ENCODE peak calls at places on chromosome 18, in ten cellular contexts. One of them, this sample, is unnamed.

GRCh38 chr18:52499646-52500045 is 159.6 kb downstream of the DCC start:
- DNase-seq in dorsolateral prefrontal cortex: no peak
- DNase-seq in glutamatergic neuron: no peak
- DNase-seq in IMR-90: no peak
- DNase-seq in stomach: no peak
- DNase-seq in BJ: no peak
- DNase-seq in heart right ventricle: no peak
- DNase-seq in AG04450: no peak
- DNase-seq in SK-N-SH: no peak
- DNase-seq in MCF 10A: no peak
- DNase-seq in this sample: no peak

GRCh38 chr18:45951021-45951714 is 16.0 kb downstream of the EPG5 start:
- DNase-seq in dorsolateral prefrontal cortex: no peak
- DNase-seq in glutamatergic neuron: no peak
- DNase-seq in IMR-90: peak
- DNase-seq in stomach: no peak
- DNase-seq in BJ: peak
- DNase-seq in heart right ventricle: no peak
- DNase-seq in AG04450: peak
- DNase-seq in SK-N-SH: no peak
- DNase-seq in MCF 10A: peak
- DNase-seq in this sample: no peak

GRCh38 chr18:75216926-75217303 is 6.3 kb downstream of the TSHZ1 start:
- DNase-seq in dorsolateral prefrontal cortex: no peak
- DNase-seq in glutamatergic neuron: no peak
- DNase-seq in IMR-90: no peak
- DNase-seq in stomach: no peak
- DNase-seq in BJ: no peak
- DNase-seq in heart right ventricle: no peak
- DNase-seq in AG04450: no peak
- DNase-seq in SK-N-SH: no peak
- DNase-seq in MCF 10A: no peak
- DNase-seq in this sample: no peak

GRCh38 chr18:54444309-54444914 is 86.7 kb downstream of the C18orf54 start:
- DNase-seq in dorsolateral prefrontal cortex: peak
- DNase-seq in glutamatergic neuron: peak
- DNase-seq in IMR-90: peak
- DNase-seq in stomach: peak
- DNase-seq in BJ: peak
- DNase-seq in heart right ventricle: peak
- DNase-seq in AG04450: peak
- DNase-seq in SK-N-SH: peak
- DNase-seq in MCF 10A: peak
- DNase-seq in this sample: peak

GRCh38 chr18:42141439-42141838 is 186.4 kb downstream of the PIK3C3 start:
- DNase-seq in dorsolateral prefrontal cortex: no peak
- DNase-seq in glutamatergic neuron: no peak
- DNase-seq in IMR-90: peak
- DNase-seq in stomach: no peak
- DNase-seq in BJ: no peak
- DNase-seq in heart right ventricle: no peak
- DNase-seq in AG04450: no peak
- DNase-seq in SK-N-SH: no peak
- DNase-seq in MCF 10A: no peak
- DNase-seq in this sample: no peak

GRCh38 chr18:28091197-28091596 is 85.7 kb downstream of the CDH2 start:
- DNase-seq in dorsolateral prefrontal cortex: no peak
- DNase-seq in glutamatergic neuron: no peak
- DNase-seq in IMR-90: no peak
- DNase-seq in stomach: no peak
- DNase-seq in BJ: no peak
- DNase-seq in heart right ventricle: no peak
- DNase-seq in AG04450: no peak
- DNase-seq in SK-N-SH: no peak
- DNase-seq in MCF 10A: no peak
- DNase-seq in this sample: no peak

GRCh38 chr18:9614401-9615279 is at the start of gene PPP4R1:
- DNase-seq in dorsolateral prefrontal cortex: peak
- DNase-seq in glutamatergic neuron: peak
- DNase-seq in IMR-90: peak
- DNase-seq in stomach: peak
- DNase-seq in BJ: no peak
- DNase-seq in heart right ventricle: peak
- DNase-seq in AG04450: no peak
- DNase-seq in SK-N-SH: peak
- DNase-seq in MCF 10A: peak
- DNase-seq in this sample: peak

GRCh38 chr18:54023471-54023870 is 201.0 kb downstream of the MBD2 start:
- DNase-seq in dorsolateral prefrontal cortex: no peak
- DNase-seq in glutamatergic neuron: no peak
- DNase-seq in IMR-90: no peak
- DNase-seq in stomach: no peak
- DNase-seq in BJ: peak
- DNase-seq in heart right ventricle: no peak
- DNase-seq in AG04450: no peak
- DNase-seq in SK-N-SH: no peak
- DNase-seq in MCF 10A: peak
- DNase-seq in this sample: no peak

GRCh38 chr18:47911877-47912276 is 18.6 kb downstream of the SMAD2 start:
- DNase-seq in dorsolateral prefrontal cortex: no peak
- DNase-seq in glutamatergic neuron: no peak
- DNase-seq in IMR-90: no peak
- DNase-seq in stomach: no peak
- DNase-seq in BJ: no peak
- DNase-seq in heart right ventricle: no peak
- DNase-seq in AG04450: no peak
- DNase-seq in SK-N-SH: no peak
- DNase-seq in MCF 10A: no peak
- DNase-seq in this sample: no peak

GRCh38 chr18:650428-650858 is 7.0 kb upstream of the TYMS start:
- DNase-seq in dorsolateral prefrontal cortex: no peak
- DNase-seq in glutamatergic neuron: no peak
- DNase-seq in IMR-90: no peak
- DNase-seq in stomach: no peak
- DNase-seq in BJ: no peak
- DNase-seq in heart right ventricle: no peak
- DNase-seq in AG04450: no peak
- DNase-seq in SK-N-SH: no peak
- DNase-seq in MCF 10A: no peak
- DNase-seq in this sample: no peak

GRCh38 chr18:74468547-74469014 is 11.5 kb upstream of the DIPK1C start:
- DNase-seq in dorsolateral prefrontal cortex: no peak
- DNase-seq in glutamatergic neuron: no peak
- DNase-seq in IMR-90: no peak
- DNase-seq in stomach: no peak
- DNase-seq in BJ: no peak
- DNase-seq in heart right ventricle: no peak
- DNase-seq in AG04450: no peak
- DNase-seq in SK-N-SH: no peak
- DNase-seq in MCF 10A: peak
- DNase-seq in this sample: no peak

GRCh38 chr18:6333981-6334380 is 80.7 kb downstream of the L3MBTL4 start:
- DNase-seq in dorsolateral prefrontal cortex: no peak
- DNase-seq in glutamatergic neuron: no peak
- DNase-seq in IMR-90: no peak
- DNase-seq in stomach: no peak
- DNase-seq in BJ: no peak
- DNase-seq in heart right ventricle: no peak
- DNase-seq in AG04450: no peak
- DNase-seq in SK-N-SH: no peak
- DNase-seq in MCF 10A: no peak
- DNase-seq in this sample: no peak

GRCh38 chr18:54532962-54533361 is 58.1 kb upstream of the DYNAP start:
- DNase-seq in dorsolateral prefrontal cortex: no peak
- DNase-seq in glutamatergic neuron: no peak
- DNase-seq in IMR-90: no peak
- DNase-seq in stomach: no peak
- DNase-seq in BJ: no peak
- DNase-seq in heart right ventricle: no peak
- DNase-seq in AG04450: no peak
- DNase-seq in SK-N-SH: no peak
- DNase-seq in MCF 10A: no peak
- DNase-seq in this sample: no peak

GRCh38 chr18:1680108-1680507 is 775.4 kb downstream of the ADCYAP1 start:
- DNase-seq in dorsolateral prefrontal cortex: no peak
- DNase-seq in glutamatergic neuron: no peak
- DNase-seq in IMR-90: no peak
- DNase-seq in stomach: no peak
- DNase-seq in BJ: no peak
- DNase-seq in heart right ventricle: no peak
- DNase-seq in AG04450: no peak
- DNase-seq in SK-N-SH: no peak
- DNase-seq in MCF 10A: no peak
- DNase-seq in this sample: no peak

GRCh38 chr18:32542221-32542798 is 71.6 kb upstream of the GAREM1 start:
- DNase-seq in dorsolateral prefrontal cortex: no peak
- DNase-seq in glutamatergic neuron: no peak
- DNase-seq in IMR-90: peak
- DNase-seq in stomach: no peak
- DNase-seq in BJ: no peak
- DNase-seq in heart right ventricle: no peak
- DNase-seq in AG04450: no peak
- DNase-seq in SK-N-SH: no peak
- DNase-seq in MCF 10A: peak
- DNase-seq in this sample: no peak

GRCh38 chr18:76621782-76622495 is 126.9 kb upstream of the ZNF516 start:
- DNase-seq in dorsolateral prefrontal cortex: no peak
- DNase-seq in glutamatergic neuron: no peak
- DNase-seq in IMR-90: peak
- DNase-seq in stomach: no peak
- DNase-seq in BJ: no peak
- DNase-seq in heart right ventricle: no peak
- DNase-seq in AG04450: no peak
- DNase-seq in SK-N-SH: no peak
- DNase-seq in MCF 10A: no peak
- DNase-seq in this sample: no peak

DNA sequence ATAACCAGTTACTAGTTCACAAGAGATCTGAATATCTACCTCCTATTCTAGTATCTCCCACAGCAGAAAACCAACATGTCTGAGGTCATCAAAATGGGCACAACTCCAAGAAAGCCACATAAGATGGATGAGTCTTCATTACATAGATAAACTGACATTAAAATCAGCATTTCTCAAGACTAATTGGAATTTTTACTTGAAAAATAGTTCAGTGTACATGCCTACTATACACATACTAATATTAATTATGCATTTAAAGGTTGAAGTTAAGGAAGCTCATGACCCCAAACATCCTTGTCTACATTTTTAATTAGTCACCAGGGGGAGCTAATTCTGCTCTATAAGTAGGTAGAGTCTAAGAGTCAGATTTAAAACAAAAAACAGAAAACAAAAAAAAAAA is 41.9 kb downstream of the ZNF521 start:
- DNase-seq in dorsolateral prefrontal cortex: no peak
- DNase-seq in glutamatergic neuron: no peak
- DNase-seq in IMR-90: peak
- DNase-seq in stomach: no peak
- DNase-seq in BJ: no peak
- DNase-seq in heart right ventricle: no peak
- DNase-seq in AG04450: no peak
- DNase-seq in SK-N-SH: no peak
- DNase-seq in MCF 10A: peak
- DNase-seq in this sample: no peak
- TF ChIP-seq CTCF in dorsolateral prefrontal cortex: no peak
- TF ChIP-seq CTCF in glutamatergic neuron: no peak
- TF ChIP-seq CTCF in IMR-90: peak
- TF ChIP-seq CTCF in stomach: no peak
- TF ChIP-seq CTCF in BJ: peak
- TF ChIP-seq CTCF in heart right ventricle: no peak
- TF ChIP-seq CTCF in AG04450: peak
- TF ChIP-seq CTCF in SK-N-SH: peak
- TF ChIP-seq CTCF in MCF 10A: no peak
- TF ChIP-seq CTCF in this sample: no peak

GRCh38 chr18:57630002-57630758 is 8.5 kb upstream of the NARS1 start:
- DNase-seq in dorsolateral prefrontal cortex: peak
- DNase-seq in glutamatergic neuron: peak
- DNase-seq in IMR-90: peak
- DNase-seq in stomach: peak
- DNase-seq in BJ: peak
- DNase-seq in heart right ventricle: peak
- DNase-seq in AG04450: peak
- DNase-seq in SK-N-SH: peak
- DNase-seq in MCF 10A: peak
- DNase-seq in this sample: peak
- TF ChIP-seq CTCF in dorsolateral prefrontal cortex: peak
- TF ChIP-seq CTCF in glutamatergic neuron: no peak
- TF ChIP-seq CTCF in IMR-90: peak
- TF ChIP-seq CTCF in stomach: peak
- TF ChIP-seq CTCF in BJ: peak
- TF ChIP-seq CTCF in heart right ventricle: peak
- TF ChIP-seq CTCF in AG04450: peak
- TF ChIP-seq CTCF in SK-N-SH: peak
- TF ChIP-seq CTCF in MCF 10A: peak
- TF ChIP-seq CTCF in this sample: peak

DNA sequence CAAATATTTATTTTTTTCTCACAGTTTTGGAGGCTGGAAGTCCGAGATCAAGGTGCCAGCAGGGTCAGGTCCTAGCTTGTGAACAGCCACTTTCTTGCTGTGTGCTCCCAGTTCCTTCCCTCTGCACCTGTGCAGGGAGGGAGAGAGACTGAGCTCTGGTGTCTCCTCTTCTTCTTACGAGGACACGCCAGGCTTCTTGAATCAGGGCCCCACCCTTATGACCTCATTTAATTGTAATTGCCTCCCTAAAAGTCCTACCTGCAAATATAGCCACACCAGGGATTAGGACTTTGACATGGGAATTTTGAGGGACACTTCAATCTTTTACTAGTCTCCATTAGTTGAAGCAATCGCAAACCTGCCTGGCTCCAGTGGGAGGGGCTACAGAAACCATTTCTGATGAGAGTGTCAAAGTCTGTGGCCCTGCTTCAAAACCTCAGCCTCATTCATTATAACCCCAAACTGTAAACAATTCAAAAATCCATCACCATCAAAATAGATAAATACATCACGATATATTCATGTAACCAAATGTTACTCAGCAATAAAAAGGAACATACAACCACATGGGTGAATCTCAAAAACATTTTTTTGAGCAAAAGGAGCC is 18.2 kb upstream of the SEH1L start:
- DNase-seq in dorsolateral prefrontal cortex: no peak
- DNase-seq in glutamatergic neuron: no peak
- DNase-seq in IMR-90: no peak
- DNase-seq in stomach: no peak
- DNase-seq in BJ: no peak
- DNase-seq in heart right ventricle: no peak
- DNase-seq in AG04450: no peak
- DNase-seq in SK-N-SH: no peak
- DNase-seq in MCF 10A: no peak
- DNase-seq in this sample: no peak
- TF ChIP-seq CTCF in dorsolateral prefrontal cortex: no peak
- TF ChIP-seq CTCF in glutamatergic neuron: no peak
- TF ChIP-seq CTCF in IMR-90: no peak
- TF ChIP-seq CTCF in stomach: no peak
- TF ChIP-seq CTCF in BJ: no peak
- TF ChIP-seq CTCF in heart right ventricle: no peak
- TF ChIP-seq CTCF in AG04450: no peak
- TF ChIP-seq CTCF in SK-N-SH: no peak
- TF ChIP-seq CTCF in MCF 10A: no peak
- TF ChIP-seq CTCF in this sample: no peak

DNA sequence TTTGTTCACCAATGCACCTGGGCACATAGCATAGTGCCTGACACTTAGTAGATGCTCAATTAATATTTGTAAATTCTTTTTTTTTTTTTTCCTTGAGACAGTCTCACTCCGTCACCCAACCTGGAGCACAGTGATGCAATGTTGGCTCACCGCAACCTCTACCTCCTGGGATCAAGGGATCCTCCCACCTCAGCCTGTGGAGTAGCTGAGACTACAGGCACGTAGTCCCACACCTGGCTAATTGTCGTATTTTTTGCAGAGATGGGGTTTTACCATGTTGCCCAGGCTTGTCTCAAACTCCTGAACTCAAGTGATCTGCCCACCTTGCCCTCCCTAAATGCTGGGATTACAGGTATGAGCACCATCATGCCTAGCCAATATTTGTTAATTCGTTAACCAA is 23.2 kb upstream of the LPIN2 start:
- DNase-seq in dorsolateral prefrontal cortex: no peak
- DNase-seq in glutamatergic neuron: no peak
- DNase-seq in IMR-90: no peak
- DNase-seq in stomach: no peak
- DNase-seq in BJ: no peak
- DNase-seq in heart right ventricle: no peak
- DNase-seq in AG04450: no peak
- DNase-seq in SK-N-SH: no peak
- DNase-seq in MCF 10A: no peak
- DNase-seq in this sample: no peak
- TF ChIP-seq CTCF in dorsolateral prefrontal cortex: no peak
- TF ChIP-seq CTCF in glutamatergic neuron: no peak
- TF ChIP-seq CTCF in IMR-90: no peak
- TF ChIP-seq CTCF in stomach: no peak
- TF ChIP-seq CTCF in BJ: no peak
- TF ChIP-seq CTCF in heart right ventricle: no peak
- TF ChIP-seq CTCF in AG04450: no peak
- TF ChIP-seq CTCF in SK-N-SH: no peak
- TF ChIP-seq CTCF in MCF 10A: no peak
- TF ChIP-seq CTCF in this sample: no peak